ENCODE peak calls at places on chromosomes 12 and 14, in eight cellular contexts. One of them, this sample, is unnamed.

GRCh38 chr12:113397497-113398197 is 6.0 kb downstream of the SDS start:
- DNase-seq in ACHN: no peak
- DNase-seq in fibroblast of the conjunctiva: no peak
- DNase-seq in stimulated activated CD4-positive, alpha-beta T cell treated with anti-CD3 and anti-CD28 coated beads, Interleukin-15, amount 100 ng/mL, for 1 hour: no peak
- DNase-seq in HT1080: no peak
- DNase-seq in NCI-H1092: no peak
- DNase-seq in dorsolateral prefrontal cortex: no peak
- DNase-seq in natural killer cell: no peak
- DNase-seq in this sample: no peak

GRCh38 chr14:68506021-68506644 is 286.7 kb downstream of the ZFP36L1 start:
- DNase-seq in stimulated activated CD4-positive, alpha-beta T cell treated with anti-CD3 and anti-CD28 coated beads, Interleukin-15, amount 100 ng/mL, for 1 hour: no peak
- DNase-seq in NCI-H1092: no peak
- DNase-seq in ACHN: no peak
- DNase-seq in natural killer cell: no peak
- DNase-seq in fibroblast of the conjunctiva: no peak
- DNase-seq in HT1080: peak; percentile 57
- DNase-seq in dorsolateral prefrontal cortex: no peak
- DNase-seq in this sample: no peak

GRCh38 chr14:51653096-51653814 is 1.5 kb downstream of the FRMD6 start:
- DNase-seq in ACHN: peak; percentile 73
- DNase-seq in natural killer cell: no peak
- DNase-seq in HT1080: peak; percentile 79
- DNase-seq in dorsolateral prefrontal cortex: no peak
- DNase-seq in stimulated activated CD4-positive, alpha-beta T cell treated with anti-CD3 and anti-CD28 coated beads, Interleukin-15, amount 100 ng/mL, for 1 hour: no peak
- DNase-seq in NCI-H1092: no peak
- DNase-seq in fibroblast of the conjunctiva: peak; percentile 72
- DNase-seq in this sample: no peak

GRCh38 chr12:8648598-8649205 is 13.9 kb downstream of the MFAP5 start:
- DNase-seq in stimulated activated CD4-positive, alpha-beta T cell treated with anti-CD3 and anti-CD28 coated beads, Interleukin-15, amount 100 ng/mL, for 1 hour: peak; percentile 6
- DNase-seq in HT1080: no peak
- DNase-seq in dorsolateral prefrontal cortex: no peak
- DNase-seq in NCI-H1092: no peak
- DNase-seq in ACHN: no peak
- DNase-seq in natural killer cell: no peak
- DNase-seq in fibroblast of the conjunctiva: no peak
- DNase-seq in this sample: no peak

GRCh38 chr14:79514700-79515099 is 696.6 kb downstream of the DIO2 start:
- DNase-seq in ACHN: peak; percentile 91
- DNase-seq in dorsolateral prefrontal cortex: no peak
- DNase-seq in HT1080: peak; percentile 92
- DNase-seq in stimulated activated CD4-positive, alpha-beta T cell treated with anti-CD3 and anti-CD28 coated beads, Interleukin-15, amount 100 ng/mL, for 1 hour: no peak
- DNase-seq in NCI-H1092: no peak
- DNase-seq in fibroblast of the conjunctiva: no peak
- DNase-seq in natural killer cell: no peak
- DNase-seq in this sample: no peak

GRCh38 chr14:100076133-100076532 is 10.9 kb downstream of the EVL start:
- DNase-seq in natural killer cell: peak; percentile 39
- DNase-seq in HT1080: peak; percentile 47
- DNase-seq in fibroblast of the conjunctiva: no peak
- DNase-seq in NCI-H1092: no peak
- DNase-seq in stimulated activated CD4-positive, alpha-beta T cell treated with anti-CD3 and anti-CD28 coated beads, Interleukin-15, amount 100 ng/mL, for 1 hour: no peak
- DNase-seq in ACHN: peak; percentile 11
- DNase-seq in dorsolateral prefrontal cortex: no peak
- DNase-seq in this sample: no peak

GRCh38 chr14:49962616-49963015 is 69.7 kb downstream of the ARF6 start:
- DNase-seq in dorsolateral prefrontal cortex: no peak
- DNase-seq in NCI-H1092: no peak
- DNase-seq in ACHN: no peak
- DNase-seq in HT1080: no peak
- DNase-seq in natural killer cell: no peak
- DNase-seq in stimulated activated CD4-positive, alpha-beta T cell treated with anti-CD3 and anti-CD28 coated beads, Interleukin-15, amount 100 ng/mL, for 1 hour: peak; percentile 57
- DNase-seq in fibroblast of the conjunctiva: no peak
- DNase-seq in this sample: no peak

GRCh38 chr12:12791756-12792346 is 6.4 kb downstream of the APOLD1 start:
- DNase-seq in stimulated activated CD4-positive, alpha-beta T cell treated with anti-CD3 and anti-CD28 coated beads, Interleukin-15, amount 100 ng/mL, for 1 hour: no peak
- DNase-seq in HT1080: no peak
- DNase-seq in dorsolateral prefrontal cortex: no peak
- DNase-seq in ACHN: no peak
- DNase-seq in NCI-H1092: peak; percentile 7
- DNase-seq in natural killer cell: no peak
- DNase-seq in fibroblast of the conjunctiva: no peak
- DNase-seq in this sample: no peak

GRCh38 chr14:100341301-100342031 is 18.3 kb downstream of the SLC25A47 start:
- DNase-seq in HT1080: peak; percentile 63
- DNase-seq in stimulated activated CD4-positive, alpha-beta T cell treated with anti-CD3 and anti-CD28 coated beads, Interleukin-15, amount 100 ng/mL, for 1 hour: no peak
- DNase-seq in NCI-H1092: no peak
- DNase-seq in dorsolateral prefrontal cortex: no peak
- DNase-seq in natural killer cell: no peak
- DNase-seq in fibroblast of the conjunctiva: peak; percentile 22
- DNase-seq in ACHN: peak; percentile 41
- DNase-seq in this sample: no peak

GRCh38 chr12:43210437-43211197 is 341.4 kb downstream of the ADAMTS20 start:
- DNase-seq in ACHN: no peak
- DNase-seq in natural killer cell: no peak
- DNase-seq in HT1080: peak; percentile 60
- DNase-seq in stimulated activated CD4-positive, alpha-beta T cell treated with anti-CD3 and anti-CD28 coated beads, Interleukin-15, amount 100 ng/mL, for 1 hour: no peak
- DNase-seq in NCI-H1092: no peak
- DNase-seq in dorsolateral prefrontal cortex: no peak
- DNase-seq in fibroblast of the conjunctiva: no peak
- DNase-seq in this sample: no peak